ENCODE peak calls at places on chromosomes 7 and 10, in seven cellular contexts. J is endothelial cell of umbilical vein, X is fibroblast of lung, P is GM23248, E is neural progenitor cell, Q is PC-9, G is hepatocyte. T is an unnamed sample.

GRCh38 chr7:55100172-55100961 is 81.5 kb downstream of the EGFR start:
- DNase-seq in E (no peak), Q (no peak), J (no peak), X (no peak), G (no peak), P (peak; percentile 25), T (no peak)

GRCh38 chr7:6106140-6106904 is 75.1 kb downstream of the ANKRD61 start:
- DNase-seq in E (peak; percentile 11), G (no peak), P (peak; percentile 49), X (peak; percentile 32), Q (peak; percentile 22), J (peak; percentile 58), T (peak; percentile 50)

GRCh38 chr10:55024718-55025117 is 223.7 kb upstream of the PCDH15 start:
- DNase-seq in X (peak; percentile 1), J (peak; percentile 15), E (no peak), P (peak; percentile 2), G (peak; percentile 8), Q (no peak), T (peak; percentile 53)

GRCh38 chr7:123769371-123769770 is 20.6 kb upstream of the WASL start:
- DNase-seq in J (peak; percentile 91), E (no peak), X (peak; percentile 70), P (peak; percentile 69), Q (peak; percentile 47), G (no peak), T (no peak)

GRCh38 chr10:100528123-100528884 is 1.4 kb downstream of the NDUFB8 start:
- DNase-seq in J (peak; percentile 59), P (no peak), Q (no peak), E (no peak), G (no peak), X (no peak), T (no peak)

GRCh38 chr7:121428857-121429489 is 32.9 kb upstream of the FAM3C start:
- DNase-seq in X (peak; percentile 71), J (no peak), Q (peak; percentile 17), E (no peak), P (peak; percentile 38), G (no peak), T (no peak)

GRCh38 chr7:121394709-121395140 is 1.4 kb downstream of the FAM3C start:
- DNase-seq in X (peak; percentile 8), G (peak; percentile 31), E (no peak), P (no peak), Q (no peak), J (peak; percentile 53), T (peak; percentile 69)

GRCh38 chr7:923108-924041 is 31.1 kb downstream of the ADAP1 start:
- DNase-seq in J (no peak), X (peak; percentile 51), G (peak; percentile 67), P (peak; percentile 44), Q (peak; percentile 84), E (no peak), T (peak; percentile 80)

GRCh38 chr7:70072220-70072619 is 473.9 kb downstream of the AUTS2 start:
- DNase-seq in P (peak; percentile 2), E (no peak), Q (no peak), J (no peak), X (peak; percentile 89), G (peak; percentile 36), T (peak; percentile 68)

GRCh38 chr10:4984971-4985594 is 18.6 kb downstream of the AKR1C2 start:
- DNase-seq in P (peak; percentile 49), J (no peak), G (no peak), E (no peak), Q (peak; percentile 82), X (peak; percentile 34), T (no peak)

GRCh38 chr7:39602351-39602750 is 21.0 kb upstream of the RALA start:
- DNase-seq in J (no peak), P (peak; percentile 64), Q (no peak), E (no peak), G (no peak), X (peak; percentile 56), T (no peak)

GRCh38 chr10:99711129-99711719 is 20.7 kb downstream of the COX15 start:
- DNase-seq in Q (peak; percentile 10), E (peak; percentile 52), P (peak; percentile 87), G (peak; percentile 63), X (peak; percentile 57), J (peak; percentile 67), T (peak; percentile 37)

GRCh38 chr7:37352974-37353948 is 95.4 kb downstream of the ELMO1 start:
- DNase-seq in E (peak; percentile 31), J (no peak), P (no peak), X (no peak), G (no peak), Q (no peak), T (peak; percentile 90)

GRCh38 chr10:128643658-128644057 is 517.4 kb upstream of the MKI67 start:
- DNase-seq in X (peak; percentile 2), P (no peak), E (no peak), J (no peak), Q (no peak), G (no peak), T (no peak)

GRCh38 chr7:2982831-2983230 is 60.8 kb downstream of the CARD11 start:
- DNase-seq in E (no peak), Q (no peak), X (no peak), P (no peak), J (no peak), G (no peak), T (no peak)

GRCh38 chr10:35212856-35213255 is 86.2 kb downstream of the CREM start:
- DNase-seq in E (no peak), X (no peak), G (no peak), Q (no peak), J (no peak), P (no peak), T (no peak)

DNA sequence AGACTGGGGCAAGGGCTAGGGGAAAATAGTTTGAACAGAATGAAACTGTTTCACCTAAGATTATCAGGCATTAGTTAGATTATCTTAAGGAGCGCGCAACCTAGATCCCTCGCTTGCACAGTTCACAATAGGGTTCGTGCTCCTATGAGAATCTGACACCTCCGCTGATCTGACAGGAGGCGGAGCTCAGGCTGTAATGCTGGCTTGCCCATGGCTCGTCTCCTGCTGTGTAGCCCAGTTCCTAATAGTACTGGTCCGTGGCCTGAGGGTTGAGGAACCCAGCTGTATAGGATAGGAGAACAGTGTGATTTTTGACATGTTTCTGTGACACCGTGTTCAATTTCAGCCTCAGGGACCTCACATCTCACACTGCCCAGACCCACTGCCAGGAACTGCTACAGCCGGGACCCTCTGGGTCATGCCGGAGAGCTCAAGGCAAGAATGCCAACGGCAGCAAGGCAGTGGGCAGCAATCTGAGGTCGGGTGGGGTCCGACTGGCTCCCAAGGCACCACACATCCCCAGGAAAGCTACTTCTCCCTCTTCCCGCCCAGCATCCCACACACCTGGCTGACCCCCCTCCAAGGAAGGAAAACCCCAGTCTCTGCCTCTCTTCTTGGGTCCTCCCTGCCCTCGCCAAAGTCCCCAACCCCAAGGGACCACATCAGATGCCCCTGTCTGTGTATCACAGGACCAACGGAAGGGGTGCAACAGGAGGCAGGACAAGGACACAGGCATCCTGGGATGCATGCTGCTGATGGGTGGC is 31.7 kb downstream of the CAMK2B start:
- DNase-seq in E (peak; percentile 57), P (no peak), Q (no peak), J (no peak), G (peak; percentile 6), X (no peak), T (no peak)
- H3K4me2 ChIP-seq in E (peak overlapping the region; percentile 31), P (no peak overlapping the region), Q (no peak overlapping the region), J (no peak overlapping the region), G (no peak overlapping the region), X (no peak overlapping the region), T (no peak overlapping the region)

DNA sequence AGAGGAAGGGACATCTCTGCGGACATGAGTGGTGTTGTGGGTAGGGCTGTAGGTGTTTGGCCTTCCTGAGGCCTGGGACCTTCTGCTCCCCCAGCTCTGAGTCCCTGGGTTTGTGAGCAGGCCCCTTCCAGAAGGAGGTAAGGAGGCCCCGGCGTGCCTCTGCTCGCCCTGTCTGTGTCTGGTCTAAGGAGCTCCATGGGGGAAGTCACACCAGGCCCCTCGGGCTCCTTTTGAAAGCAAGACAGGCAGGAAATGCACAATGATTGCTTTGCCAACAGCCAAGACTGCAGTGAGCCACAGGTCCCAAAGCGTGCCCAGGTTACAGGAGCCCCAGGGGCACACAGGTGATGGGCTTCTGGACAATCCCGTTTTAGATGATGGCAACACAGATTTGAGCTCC is 89.5 kb downstream of the FAM53B start:
- DNase-seq in G (no peak), Q (no peak), E (no peak), P (no peak), X (no peak), J (no peak), T (no peak)
- H2AFZ ChIP-seq in G (no peak overlapping the region), Q (no peak overlapping the region), E (no peak overlapping the region), P (no peak overlapping the region), X (no peak overlapping the region), J (no peak overlapping the region), T (no peak overlapping the region)

DNA sequence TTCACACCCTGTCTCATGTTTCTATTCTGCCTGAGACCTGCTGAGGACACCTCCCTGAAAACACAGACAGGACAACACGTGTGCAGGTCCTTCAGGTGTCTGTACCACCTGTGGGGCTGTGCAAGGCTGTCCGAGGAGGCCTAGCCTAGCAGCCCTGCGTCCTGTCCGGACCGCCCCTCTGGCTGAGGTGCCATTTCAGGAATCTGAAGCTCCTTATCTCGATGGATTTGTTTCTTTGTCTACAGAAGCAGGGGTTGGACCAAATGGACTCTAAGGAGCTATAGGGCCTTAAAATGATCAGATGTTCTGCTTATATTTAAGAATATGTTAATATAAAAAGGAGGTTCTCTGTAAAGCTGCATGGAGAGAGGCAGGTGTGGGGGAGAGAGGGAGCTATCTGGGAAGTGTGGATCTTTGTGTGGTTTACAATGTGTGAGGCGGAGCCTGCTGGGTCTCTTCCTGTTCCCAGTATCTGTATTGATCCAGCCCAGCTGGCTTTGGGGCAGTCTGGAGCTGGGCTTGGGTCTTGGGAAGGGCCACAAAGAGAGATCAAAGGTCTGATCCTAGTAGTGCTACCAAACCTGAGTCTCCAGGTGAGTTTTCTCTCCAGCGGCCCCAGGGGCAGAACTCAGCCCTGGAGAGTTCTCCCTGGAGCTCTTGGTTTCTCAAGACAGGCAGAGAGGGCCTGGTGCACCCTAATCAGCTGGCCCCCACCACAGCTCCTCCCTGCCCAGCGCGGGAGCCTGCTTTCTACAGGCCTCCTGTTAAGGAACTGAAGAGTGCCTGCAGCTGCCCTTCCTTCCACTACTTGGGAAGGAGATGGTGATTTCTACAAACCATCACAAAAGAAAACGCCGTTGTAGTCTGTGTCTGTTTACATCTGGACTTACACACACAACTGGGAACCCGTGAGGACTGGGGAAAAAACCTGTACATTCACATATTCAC is 3.4 kb upstream of the MNX1 start:
- DNase-seq in X (no peak), Q (no peak), J (no peak), E (peak; percentile 41), G (no peak), P (no peak), T (peak; percentile 5)
- TF ChIP-seq EZH2 in X (no peak), Q (no peak), J (no peak), E (peak; percentile 53), G (peak; percentile 4), P (no peak), T (no peak)

DNA sequence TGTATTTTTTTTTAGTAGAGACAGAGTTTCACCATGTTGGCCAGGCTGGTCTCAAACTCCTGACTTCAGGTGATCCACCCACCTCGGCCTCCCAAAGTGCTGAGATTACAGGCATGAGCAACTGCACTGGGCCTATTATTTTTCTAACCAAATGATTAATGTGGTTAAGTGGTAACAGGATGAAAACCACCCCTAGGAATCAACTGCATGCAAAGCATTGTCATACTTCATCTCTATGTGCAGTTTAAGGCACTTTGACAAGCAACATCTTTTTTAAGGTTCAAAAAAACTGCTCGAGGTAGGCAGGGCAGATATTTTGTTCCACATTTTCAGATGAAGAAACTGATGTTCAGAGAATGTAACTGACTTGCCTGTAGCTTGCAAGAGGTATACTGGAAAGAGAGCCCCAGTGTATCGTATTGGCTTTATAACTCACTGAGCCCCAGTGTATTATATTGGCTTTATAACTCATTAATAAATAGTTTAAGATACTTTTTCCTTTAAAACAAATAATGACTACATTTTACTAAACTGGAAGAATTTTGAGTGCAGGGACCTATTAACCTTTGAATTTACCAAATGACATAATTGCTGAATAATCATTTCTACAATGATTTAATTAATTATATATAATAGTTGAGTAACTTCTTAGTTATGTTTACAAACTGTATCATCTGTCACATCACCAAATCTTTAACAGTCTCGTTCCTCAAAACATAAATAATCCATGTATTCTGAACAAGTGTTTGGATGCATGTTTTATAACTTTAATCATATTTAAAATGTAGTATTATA is 38.1 kb downstream of the RTKN2 start:
- DNase-seq in P (peak; percentile 35), Q (no peak), J (peak; percentile 9), G (no peak), X (peak; percentile 85), E (no peak), T (no peak)
- H3K4me2 ChIP-seq in P (peak overlapping the region; percentile 35), Q (no peak overlapping the region), J (peak overlapping the region; percentile 83), G (no peak overlapping the region), X (peak overlapping the region; percentile 66), E (no peak overlapping the region), T (no peak overlapping the region)